ENCODE peak calls at places on chromosomes 6 and 20, in five cellular contexts. E is IMR-90, D is HepG2, U is H1, Y is K562. H is an unnamed sample.

GRCh38 chr6:105898286-105898685 is 187.8 kb upstream of the PRDM1 start:
- DNase-seq in U (no peak), D (no peak), Y (no peak), E (peak), H (no peak)

GRCh38 chr6:21437583-21437982 is 156.0 kb upstream of the SOX4 start:
- DNase-seq in Y (no peak), E (no peak), U (no peak), D (no peak), H (no peak)

GRCh38 chr20:61919239-61919638 is 146.4 kb downstream of the TAF4 start:
- DNase-seq in E (no peak), U (no peak), Y (no peak), D (no peak), H (no peak)

GRCh38 chr6:142570221-142570671 is 268.4 kb downstream of the ADGRG6 start:
- DNase-seq in D (peak), Y (no peak), E (peak), U (no peak), H (no peak)

GRCh38 chr6:106444777-106445507 is 84.4 kb downstream of the CRYBG1 start:
- DNase-seq in E (peak), D (peak), Y (peak), U (no peak), H (peak)

GRCh38 chr6:32609731-32610640 is 20.3 kb upstream of the HLA-DRB1 start:
- DNase-seq in Y (peak), E (peak), U (peak), D (peak), H (peak)

GRCh38 chr6:168537485-168537884 is 96.5 kb downstream of the SMOC2 start:
- DNase-seq in E (no peak), U (no peak), Y (no peak), D (no peak), H (no peak)

GRCh38 chr6:119255492-119255891 is 94.1 kb downstream of the MAN1A1 start:
- DNase-seq in E (no peak), Y (no peak), D (no peak), U (no peak), H (no peak)

GRCh38 chr20:23320317-23320716 is 30.3 kb upstream of the NXT1 start:
- DNase-seq in E (peak), D (peak), Y (no peak), U (no peak), H (peak)

GRCh38 chr6:157974341-157974894 is 7.2 kb upstream of the SYNJ2 start:
- DNase-seq in E (peak), Y (no peak), D (no peak), U (no peak), H (no peak)

GRCh38 chr20:34560614-34561013 is 2.1 kb downstream of the MAP1LC3A start:
- DNase-seq in Y (no peak), E (no peak), D (no peak), U (no peak), H (no peak)

GRCh38 chr20:472137-472846 is 10.0 kb upstream of the TBC1D20 start:
- DNase-seq in E (no peak), D (peak), Y (no peak), U (no peak), H (no peak)

GRCh38 chr20:47607208-47607613 is 105.5 kb downstream of the NCOA3 start:
- DNase-seq in D (no peak), U (no peak), Y (peak), E (peak), H (no peak)

GRCh38 chr6:98880486-98880885 is 46.1 kb downstream of the POU3F2 start:
- DNase-seq in Y (no peak), E (no peak), U (no peak), D (no peak), H (no peak)

GRCh38 chr6:37433657-37434271 is 743 bp downstream of the CMTR1 start:
- DNase-seq in E (peak), D (peak), Y (peak), U (no peak), H (no peak)

GRCh38 chr20:45039470-45039811 is 61.5 kb downstream of the KCNS1 start:
- DNase-seq in D (no peak), E (no peak), U (no peak), Y (no peak), H (no peak)

GRCh38 chr6:18216411-18216810 is 47.9 kb downstream of the DEK start:
- DNase-seq in U (no peak), Y (no peak), D (no peak), E (peak), H (no peak)

GRCh38 chr6:130520235-130520634 is 154.4 kb downstream of the TMEM200A start:
- DNase-seq in E (peak), Y (no peak), D (no peak), U (no peak), H (no peak)

GRCh38 chr6:163165922-163166321 is 248.6 kb upstream of the QKI start:
- DNase-seq in E (no peak), D (no peak), U (no peak), Y (no peak), H (no peak)

GRCh38 chr6:6001443-6001842 is 5.3 kb downstream of the NRN1 start:
- DNase-seq in D (no peak), Y (no peak), U (no peak), E (no peak), H (no peak)

GRCh38 chr6:2846873-2847224 is 5.2 kb upstream of the SERPINB1 start:
- DNase-seq in D (no peak), E (no peak), U (no peak), Y (no peak), H (no peak)

GRCh38 chr6:89023591-89024441 is 56.7 kb upstream of the PNRC1 start:
- DNase-seq in D (no peak), E (no peak), Y (no peak), U (no peak), H (no peak)

GRCh38 chr6:98572579-98572978 is 261.8 kb upstream of the POU3F2 start:
- DNase-seq in Y (no peak), E (no peak), D (no peak), U (no peak), H (no peak)

GRCh38 chr20:2118783-2119182 is 17.2 kb downstream of the STK35 start:
- DNase-seq in Y (no peak), D (no peak), E (no peak), U (no peak), H (no peak)

GRCh38 chr6:65289491-65289890 is 417.5 kb downstream of the EYS start:
- DNase-seq in E (peak), U (no peak), D (no peak), Y (no peak), H (no peak)

GRCh38 chr6:20642441-20642840 is 108.2 kb downstream of the CDKAL1 start:
- DNase-seq in U (no peak), E (no peak), D (peak), Y (no peak), H (no peak)

GRCh38 chr6:91045152-91045551 is 458.3 kb upstream of the MAP3K7 start:
- DNase-seq in D (no peak), U (no peak), Y (no peak), E (no peak), H (no peak)

GRCh38 chr6:10838794-10839333 is 525 bp upstream of the MAK start:
- DNase-seq in E (no peak), U (no peak), Y (no peak), D (no peak), H (no peak)

GRCh38 chr20:41175201-41175651 is 37.9 kb downstream of the PLCG1 start:
- DNase-seq in E (no peak), Y (no peak), D (no peak), U (no peak), H (no peak)

GRCh38 chr20:64211874-64212658 is 43.5 kb upstream of the PCMTD2 start:
- DNase-seq in U (no peak), D (no peak), Y (no peak), E (no peak), H (no peak)

GRCh38 chr20:8150591-8150990 is 18.5 kb downstream of the PLCB1 start:
- DNase-seq in Y (no peak), E (no peak), D (no peak), U (no peak), H (no peak)

GRCh38 chr6:163460307-163460782 is 45.8 kb downstream of the QKI start:
- DNase-seq in U (no peak), Y (no peak), E (peak), D (no peak), H (no peak)

GRCh38 chr6:145453376-145453775 is 281.9 kb downstream of the EPM2A start:
- DNase-seq in E (no peak), U (no peak), Y (no peak), D (no peak), H (no peak)

GRCh38 chr6:62393608-62394007 is 107.6 kb upstream of the KHDRBS2 start:
- DNase-seq in U (peak), D (no peak), Y (no peak), E (no peak), H (no peak)

GRCh38 chr6:45736134-45736533 is 279.5 kb downstream of the CLIC5 start:
- DNase-seq in U (no peak), D (no peak), E (no peak), Y (no peak), H (no peak)

GRCh38 chr6:45741437-45742166 is 274.1 kb downstream of the CLIC5 start:
- DNase-seq in D (no peak), Y (no peak), E (peak), U (no peak), H (no peak)

GRCh38 chr6:45739058-45739457 is 276.6 kb downstream of the CLIC5 start:
- DNase-seq in U (no peak), D (no peak), Y (no peak), E (no peak), H (no peak)

GRCh38 chr6:45738057-45738455 is 277.6 kb downstream of the CLIC5 start:
- DNase-seq in Y (no peak), E (no peak), U (no peak), D (no peak), H (no peak)

GRCh38 chr6:45737331-45738056 is 278.2 kb downstream of the CLIC5 start:
- DNase-seq in Y (no peak), E (no peak), U (no peak), D (no peak), H (no peak)
- TF ChIP-seq MAFK in Y (no peak), E (no peak), U (no peak), D (no peak), H (no peak)

GRCh38 chr20:11511816-11512215 is 405.9 kb upstream of the BTBD3 start:
- DNase-seq in U (no peak), E (no peak), D (no peak), Y (no peak), H (no peak)
- TF ChIP-seq RFX5 in U (no peak), E (no peak), D (no peak), Y (no peak), H (no peak)

DNA sequence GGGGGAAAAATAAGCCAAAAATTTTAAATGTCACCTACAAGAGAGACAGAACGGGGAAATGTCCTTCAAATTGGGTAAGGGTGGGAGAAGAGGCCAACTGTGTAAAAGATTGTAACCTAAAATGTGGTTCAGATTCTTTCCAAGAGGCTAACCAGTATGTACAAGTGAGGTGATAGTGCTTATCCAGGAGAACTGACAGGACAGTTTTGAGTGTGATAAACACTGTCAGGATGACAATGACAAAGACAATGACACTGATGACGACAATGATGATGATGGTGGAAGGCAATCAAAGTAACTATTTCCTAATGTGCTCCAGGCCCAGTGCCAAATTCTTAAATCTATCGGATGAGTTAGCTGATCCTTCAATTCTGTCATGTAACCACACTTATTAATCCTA is 57.3 kb downstream of the TASP1 start:
- DNase-seq in U (no peak), D (no peak), E (no peak), Y (no peak), H (no peak)
- TF ChIP-seq MAFK in U (no peak), D (no peak), E (no peak), Y (no peak), H (no peak)

DNA sequence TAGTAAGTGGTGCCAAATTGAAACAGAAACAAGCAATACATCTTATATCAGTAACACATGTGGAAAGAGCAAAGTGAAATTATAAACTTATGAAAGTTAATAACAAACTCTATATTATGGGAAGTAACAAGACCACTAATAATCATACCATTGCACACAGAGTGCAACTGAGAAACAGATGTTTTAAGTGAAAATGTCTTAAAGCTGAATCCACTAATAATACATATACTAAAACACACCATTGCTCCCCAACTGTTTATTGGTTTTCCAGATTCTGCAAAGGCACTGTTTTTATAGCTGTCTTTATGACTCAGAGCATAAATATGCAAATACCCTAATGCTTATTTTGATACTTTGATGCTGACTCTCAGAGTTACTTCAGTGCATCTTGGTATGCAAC is 292.3 kb downstream of the RFPL4B start:
- DNase-seq in E (peak), U (no peak), Y (no peak), D (no peak), H (no peak)
- TF ChIP-seq RFX5 in E (no peak), U (no peak), Y (no peak), D (no peak), H (no peak)

DNA sequence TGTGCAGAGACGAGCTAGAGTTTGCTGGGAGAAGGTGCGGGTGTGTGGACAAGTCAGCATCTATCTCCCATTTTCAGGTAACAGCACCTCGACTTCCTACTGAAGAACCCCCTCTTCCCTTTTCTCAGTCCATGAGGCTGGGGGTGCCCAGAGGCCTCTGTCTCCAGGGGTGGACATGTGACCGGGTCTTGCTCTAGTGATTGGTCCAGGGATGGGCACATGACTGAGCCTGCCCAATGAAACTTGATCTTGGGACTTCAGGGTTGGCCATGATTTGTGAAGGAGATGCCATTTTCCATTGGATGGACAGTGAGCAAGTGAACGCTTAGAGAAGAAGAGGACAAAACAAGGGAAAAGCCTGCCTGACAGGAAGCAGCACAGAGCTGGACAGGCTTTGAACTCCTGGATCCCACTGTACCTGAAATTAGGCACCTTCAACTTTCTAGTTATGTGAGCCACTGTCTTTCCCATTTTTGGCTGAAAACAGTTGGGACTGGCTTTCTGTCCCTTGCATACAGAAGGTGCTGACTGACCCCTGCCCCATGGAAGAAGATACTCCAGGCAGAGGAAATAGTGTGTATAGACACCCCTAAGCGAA is 122.7 kb downstream of the CEBPB start:
- DNase-seq in D (no peak), E (peak), U (no peak), Y (peak), H (peak)
- TF ChIP-seq MAFK in D (no peak), E (no peak), U (no peak), Y (no peak), H (no peak)

DNA sequence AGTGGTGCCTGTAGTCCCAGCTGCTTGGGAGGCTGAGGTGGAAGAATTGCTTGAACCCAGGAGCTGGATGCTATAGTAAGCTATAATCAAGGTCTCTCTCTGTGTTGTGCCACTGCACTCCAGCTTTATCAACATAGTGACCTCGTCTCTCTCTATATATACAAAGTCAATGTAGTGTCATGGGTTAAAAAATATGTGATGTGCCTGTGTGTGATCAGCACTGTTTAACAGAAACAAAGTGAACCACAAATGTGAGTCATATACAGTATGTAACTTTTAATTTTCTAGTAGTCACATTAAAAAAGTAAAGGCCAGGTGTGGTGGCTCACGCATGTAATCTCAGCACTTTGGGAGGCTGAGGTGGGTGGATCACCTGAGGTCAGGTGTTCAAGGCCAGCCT is 85.3 kb upstream of the RNF24 start:
- DNase-seq in Y (no peak), D (no peak), U (no peak), E (peak), H (no peak)
- TF ChIP-seq RFX5 in Y (no peak), D (no peak), U (no peak), E (no peak), H (no peak)